ENCODE peak calls at places on chromosomes 16 and 17, in four cellular contexts. A, N, W and F are unnamed samples.

GRCh38 chr16:67021321-67021720 is 7.6 kb upstream of the CBFB start:
- DNase-seq in A (no peak), N (no peak), W (no peak), F (no peak)

GRCh38 chr17:48997103-48997826 is at the start of gene IGF2BP1:
- DNase-seq in A (peak), N (peak), W (peak), F (peak)

GRCh38 chr17:59815965-59816364 is 76.8 kb downstream of the TUBD1 start:
- DNase-seq in A (no peak), N (no peak), W (no peak), F (peak)

GRCh38 chr17:2027528-2028233 is 2.3 kb upstream of the DPH1 start:
- DNase-seq in A (no peak), N (no peak), W (no peak), F (no peak)

GRCh38 chr16:324451-325334 is 27.8 kb downstream of the AXIN1 start:
- DNase-seq in A (no peak), N (peak), W (no peak), F (no peak)

GRCh38 chr16:74592847-74593246 is 14.1 kb downstream of the GLG1 start:
- DNase-seq in A (no peak), N (no peak), W (no peak), F (no peak)

GRCh38 chr17:31856750-31857149 is 2.3 kb downstream of the COPRS start:
- DNase-seq in A (no peak), N (no peak), W (no peak), F (no peak)

GRCh38 chr17:39380144-39380543 is 21.3 kb downstream of the FBXL20 start:
- DNase-seq in A (no peak), N (no peak), W (no peak), F (no peak)

GRCh38 chr16:28108590-28109247 is 45.2 kb upstream of the GSG1L start:
- DNase-seq in A (no peak), N (no peak), W (no peak), F (no peak)

GRCh38 chr16:11621920-11622651 is 35.4 kb upstream of the LITAF start:
- DNase-seq in A (no peak), N (no peak), W (no peak), F (no peak)
- H3K4me3 ChIP-seq in A (no peak), N (no peak), W (no peak), F (peak)

DNA sequence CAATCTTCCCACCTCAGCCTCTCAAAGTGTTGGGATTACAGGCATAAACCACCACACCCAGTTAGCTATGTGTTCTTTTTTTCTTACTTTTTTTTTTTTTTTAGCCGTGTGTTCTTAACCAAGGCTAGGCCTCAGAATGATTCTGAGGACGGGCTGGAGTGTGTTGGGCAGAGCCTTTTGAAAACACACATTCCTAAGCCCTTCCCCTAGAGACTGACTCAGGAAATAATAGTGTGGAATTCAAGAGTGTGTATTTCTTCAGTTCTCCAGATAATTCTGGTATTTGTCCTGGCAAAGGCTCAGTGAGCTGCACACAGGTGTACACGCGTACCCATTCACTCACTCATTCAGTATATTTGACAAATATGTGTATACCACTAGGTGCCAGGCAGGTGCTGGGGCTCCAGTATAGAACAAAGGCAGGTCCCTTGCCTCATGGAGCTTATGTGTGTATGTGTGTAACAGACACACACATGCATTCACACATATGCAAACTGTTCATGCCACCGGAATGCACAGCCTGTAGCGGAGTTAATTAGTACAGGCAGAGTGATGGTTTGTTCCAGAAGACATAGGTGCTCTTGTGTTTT is 19.4 kb upstream of the NFATC3 start:
- DNase-seq in A (no peak), N (peak), W (peak), F (peak)
- H3K23ac ChIP-seq in A (no peak), N (no peak), W (peak), F (no peak)

GRCh38 chr16:19252904-19253303 is 32.6 kb upstream of the CLEC19A start:
- DNase-seq in A (no peak), N (no peak), W (no peak), F (no peak)
- H2AFZ ChIP-seq in A (no peak), N (no peak), W (no peak), F (no peak)

GRCh38 chr17:6558932-6559752 is 2.8 kb upstream of the PITPNM3 start:
- DNase-seq in A (no peak), N (no peak), W (no peak), F (no peak)

GRCh38 chr17:6555331-6556120 is 829 bp downstream of the PITPNM3 start:
- DNase-seq in A (peak), N (no peak), W (peak), F (peak)

GRCh38 chr17:6558276-6558675 is 1.9 kb upstream of the PITPNM3 start:
- DNase-seq in A (no peak), N (no peak), W (no peak), F (no peak)

GRCh38 chr17:6556121-6557039 is at the start of gene PITPNM3:
- DNase-seq in A (no peak), N (no peak), W (no peak), F (peak)

DNA sequence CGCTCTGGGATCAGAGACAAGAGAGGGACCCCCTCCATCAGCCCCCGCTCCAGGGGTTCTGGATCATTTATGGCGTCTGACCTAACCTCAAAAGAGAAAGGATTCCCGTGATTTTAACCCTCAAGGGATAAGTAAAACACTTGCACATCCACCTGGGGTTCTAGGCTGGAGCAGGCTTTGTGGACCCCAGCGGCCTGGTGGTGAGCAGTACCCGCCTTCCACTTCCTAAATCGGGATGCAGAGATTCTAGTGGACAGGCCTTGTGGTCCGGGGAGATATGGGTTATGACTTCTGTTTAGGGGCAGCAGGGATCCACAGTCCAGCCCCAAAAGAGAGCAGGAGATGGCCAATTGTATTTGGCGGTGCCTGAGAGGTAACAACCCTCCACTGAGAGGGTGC is 684 bp upstream of the PITPNM3 start:
- DNase-seq in A (no peak), N (no peak), W (no peak), F (no peak)
- H3K4me3 ChIP-seq in A (peak), N (no peak), W (no peak), F (no peak)

DNA sequence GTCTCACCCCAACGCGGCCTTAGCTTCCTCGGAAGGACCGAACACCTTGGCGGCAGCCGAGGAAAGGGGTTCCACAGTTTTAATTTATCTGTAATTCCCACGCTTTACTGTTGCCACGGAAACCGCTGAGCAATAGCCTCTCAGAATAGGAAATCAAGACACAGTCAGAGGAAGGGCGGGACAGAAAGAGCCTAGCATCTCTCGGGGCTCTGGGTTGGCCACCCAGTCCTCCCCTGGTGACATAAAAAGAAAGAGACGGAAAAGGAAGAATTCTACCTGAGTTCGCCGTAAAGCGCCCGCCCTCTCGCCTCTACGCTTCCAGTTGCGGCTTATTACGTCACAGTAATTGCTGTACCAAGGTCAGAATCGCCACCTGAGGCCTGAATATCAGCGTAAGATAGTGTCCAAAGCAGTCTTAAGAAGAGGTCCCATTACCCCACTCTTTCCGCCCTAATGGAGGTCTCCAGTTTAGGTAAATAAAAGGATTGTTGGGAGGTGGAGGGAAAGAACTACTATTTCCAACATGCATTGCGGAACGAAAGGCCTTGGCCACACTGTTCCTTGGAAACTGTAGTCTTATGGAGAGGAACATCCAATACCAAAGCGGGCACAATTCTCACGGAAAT is 761 bp upstream of the NBR1 start:
- DNase-seq in A (peak), N (peak), W (peak), F (peak)
- H3K23ac ChIP-seq in A (no peak), N (no peak), W (peak), F (no peak)

DNA sequence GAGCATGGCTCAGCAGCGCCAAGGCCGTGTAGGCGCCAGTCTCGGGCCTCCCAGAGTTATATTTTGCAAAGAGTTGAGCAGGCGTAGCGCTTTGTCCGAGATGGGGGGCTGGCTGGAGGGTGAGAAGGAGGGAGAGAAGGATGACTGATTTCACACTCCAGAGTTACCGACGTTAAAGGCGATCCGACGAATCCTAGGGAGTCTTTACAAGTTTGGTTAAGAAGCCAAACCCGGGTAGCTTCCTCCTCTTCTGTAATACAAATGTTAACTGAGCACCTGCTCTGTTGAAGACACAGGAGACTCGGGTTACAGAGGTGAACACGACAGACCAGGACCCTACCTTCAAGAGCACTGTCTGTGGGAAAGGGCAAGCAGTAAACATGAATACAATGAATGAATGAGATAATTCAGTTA is 805 bp downstream of the POLR2A start:
- DNase-seq in A (no peak), N (no peak), W (no peak), F (no peak)
- H2AFZ ChIP-seq in A (peak), N (peak), W (peak), F (no peak)

DNA sequence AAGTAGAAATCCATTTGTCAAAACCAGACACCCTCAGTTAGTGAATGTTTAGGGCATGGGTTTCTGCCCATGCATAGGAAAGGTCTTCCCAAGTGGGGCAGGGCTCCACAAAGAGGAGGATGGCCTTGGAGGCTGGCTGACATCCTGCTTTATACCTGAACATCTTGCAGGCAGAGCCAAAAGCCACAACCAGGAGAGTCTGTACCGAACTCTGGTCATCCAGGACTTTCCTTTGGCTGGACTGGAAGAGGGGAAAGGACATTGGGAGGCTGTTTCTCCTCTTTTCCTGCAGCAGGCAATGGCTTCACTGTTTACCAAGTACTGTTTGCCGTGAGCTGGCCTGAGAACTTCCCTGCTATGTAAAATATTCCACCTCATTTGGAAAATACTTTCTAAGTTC is 8.6 kb downstream of the ALDH3A2 start:
- DNase-seq in A (no peak), N (no peak), W (no peak), F (no peak)
- H3K4me3 ChIP-seq in A (no peak), N (no peak), W (no peak), F (no peak)